ENCODE peak calls at places on chromosomes 2 and 18, in nine cellular contexts. One of them, this sample, is unnamed.

GRCh38 chr2:58865436-58865835 is 624.3 kb upstream of the FANCL start:
- DNase-seq in neural progenitor cell: no peak
- DNase-seq in mesendoderm: no peak
- DNase-seq in SK-N-MC: no peak
- DNase-seq in RWPE1: no peak
- DNase-seq in GM12878: peak
- DNase-seq in CD8-positive, alpha-beta memory T cell: no peak
- DNase-seq in heart right ventricle: no peak
- DNase-seq in brain microvascular endothelial cell: no peak
- DNase-seq in this sample: no peak

GRCh38 chr18:392926-393325 is 107.6 kb downstream of the COLEC12 start:
- DNase-seq in neural progenitor cell: no peak
- DNase-seq in mesendoderm: no peak
- DNase-seq in SK-N-MC: no peak
- DNase-seq in RWPE1: no peak
- DNase-seq in GM12878: no peak
- DNase-seq in CD8-positive, alpha-beta memory T cell: no peak
- DNase-seq in heart right ventricle: peak
- DNase-seq in brain microvascular endothelial cell: no peak
- DNase-seq in this sample: no peak

GRCh38 chr18:50398099-50398498 is 23.3 kb downstream of the SKA1 start:
- DNase-seq in neural progenitor cell: no peak
- DNase-seq in mesendoderm: peak
- DNase-seq in SK-N-MC: no peak
- DNase-seq in RWPE1: no peak
- DNase-seq in GM12878: no peak
- DNase-seq in CD8-positive, alpha-beta memory T cell: no peak
- DNase-seq in heart right ventricle: no peak
- DNase-seq in brain microvascular endothelial cell: no peak
- DNase-seq in this sample: no peak

GRCh38 chr2:8252997-8253694 is 428.7 kb upstream of the ID2 start:
- DNase-seq in neural progenitor cell: peak
- DNase-seq in mesendoderm: peak
- DNase-seq in SK-N-MC: no peak
- DNase-seq in RWPE1: no peak
- DNase-seq in GM12878: peak
- DNase-seq in CD8-positive, alpha-beta memory T cell: no peak
- DNase-seq in heart right ventricle: no peak
- DNase-seq in brain microvascular endothelial cell: no peak
- DNase-seq in this sample: no peak

GRCh38 chr2:57444731-57445414 is 601.7 kb upstream of the VRK2 start:
- DNase-seq in neural progenitor cell: no peak
- DNase-seq in mesendoderm: peak
- DNase-seq in SK-N-MC: no peak
- DNase-seq in RWPE1: no peak
- DNase-seq in GM12878: no peak
- DNase-seq in CD8-positive, alpha-beta memory T cell: no peak
- DNase-seq in heart right ventricle: no peak
- DNase-seq in brain microvascular endothelial cell: no peak
- DNase-seq in this sample: no peak

GRCh38 chr2:8405334-8405733 is 276.5 kb upstream of the ID2 start:
- DNase-seq in neural progenitor cell: no peak
- DNase-seq in mesendoderm: no peak
- DNase-seq in SK-N-MC: no peak
- DNase-seq in RWPE1: no peak
- DNase-seq in GM12878: no peak
- DNase-seq in CD8-positive, alpha-beta memory T cell: no peak
- DNase-seq in heart right ventricle: no peak
- DNase-seq in brain microvascular endothelial cell: no peak
- DNase-seq in this sample: no peak

GRCh38 chr18:78612318-78612717 is 367.3 kb upstream of the SALL3 start:
- DNase-seq in neural progenitor cell: no peak
- DNase-seq in mesendoderm: no peak
- DNase-seq in SK-N-MC: no peak
- DNase-seq in RWPE1: no peak
- DNase-seq in GM12878: no peak
- DNase-seq in CD8-positive, alpha-beta memory T cell: no peak
- DNase-seq in heart right ventricle: no peak
- DNase-seq in brain microvascular endothelial cell: no peak
- DNase-seq in this sample: no peak

GRCh38 chr2:37389984-37390765 is 45.7 kb downstream of the QPCT start:
- DNase-seq in neural progenitor cell: no peak
- DNase-seq in mesendoderm: peak
- DNase-seq in SK-N-MC: no peak
- DNase-seq in RWPE1: peak
- DNase-seq in GM12878: peak
- DNase-seq in CD8-positive, alpha-beta memory T cell: peak
- DNase-seq in heart right ventricle: peak
- DNase-seq in brain microvascular endothelial cell: peak
- DNase-seq in this sample: no peak

GRCh38 chr2:36785179-36785795 is 88.8 kb downstream of the VIT start:
- DNase-seq in neural progenitor cell: peak
- DNase-seq in mesendoderm: peak
- DNase-seq in SK-N-MC: peak
- DNase-seq in RWPE1: peak
- DNase-seq in GM12878: no peak
- DNase-seq in CD8-positive, alpha-beta memory T cell: peak
- DNase-seq in heart right ventricle: peak
- DNase-seq in brain microvascular endothelial cell: peak
- DNase-seq in this sample: no peak

GRCh38 chr2:32484907-32485306 is 128.1 kb downstream of the BIRC6 start:
- DNase-seq in neural progenitor cell: no peak
- DNase-seq in mesendoderm: no peak
- DNase-seq in SK-N-MC: no peak
- DNase-seq in RWPE1: peak
- DNase-seq in GM12878: no peak
- DNase-seq in CD8-positive, alpha-beta memory T cell: no peak
- DNase-seq in heart right ventricle: no peak
- DNase-seq in brain microvascular endothelial cell: peak
- DNase-seq in this sample: no peak

GRCh38 chr2:33442528-33443069 is 33.9 kb upstream of the RASGRP3 start:
- DNase-seq in neural progenitor cell: no peak
- DNase-seq in mesendoderm: no peak
- DNase-seq in SK-N-MC: no peak
- DNase-seq in RWPE1: no peak
- DNase-seq in GM12878: no peak
- DNase-seq in CD8-positive, alpha-beta memory T cell: no peak
- DNase-seq in heart right ventricle: no peak
- DNase-seq in brain microvascular endothelial cell: no peak
- DNase-seq in this sample: no peak

GRCh38 chr2:32652555-32653209 is 24.8 kb downstream of the TTC27 start:
- DNase-seq in neural progenitor cell: no peak
- DNase-seq in mesendoderm: no peak
- DNase-seq in SK-N-MC: no peak
- DNase-seq in RWPE1: no peak
- DNase-seq in GM12878: no peak
- DNase-seq in CD8-positive, alpha-beta memory T cell: no peak
- DNase-seq in heart right ventricle: no peak
- DNase-seq in brain microvascular endothelial cell: no peak
- DNase-seq in this sample: no peak

GRCh38 chr2:113818382-113818951 is 62.0 kb upstream of the SLC35F5 start:
- DNase-seq in neural progenitor cell: peak
- DNase-seq in mesendoderm: peak
- DNase-seq in SK-N-MC: no peak
- DNase-seq in RWPE1: peak
- DNase-seq in GM12878: no peak
- DNase-seq in CD8-positive, alpha-beta memory T cell: no peak
- DNase-seq in heart right ventricle: peak
- DNase-seq in brain microvascular endothelial cell: peak
- DNase-seq in this sample: no peak

DNA sequence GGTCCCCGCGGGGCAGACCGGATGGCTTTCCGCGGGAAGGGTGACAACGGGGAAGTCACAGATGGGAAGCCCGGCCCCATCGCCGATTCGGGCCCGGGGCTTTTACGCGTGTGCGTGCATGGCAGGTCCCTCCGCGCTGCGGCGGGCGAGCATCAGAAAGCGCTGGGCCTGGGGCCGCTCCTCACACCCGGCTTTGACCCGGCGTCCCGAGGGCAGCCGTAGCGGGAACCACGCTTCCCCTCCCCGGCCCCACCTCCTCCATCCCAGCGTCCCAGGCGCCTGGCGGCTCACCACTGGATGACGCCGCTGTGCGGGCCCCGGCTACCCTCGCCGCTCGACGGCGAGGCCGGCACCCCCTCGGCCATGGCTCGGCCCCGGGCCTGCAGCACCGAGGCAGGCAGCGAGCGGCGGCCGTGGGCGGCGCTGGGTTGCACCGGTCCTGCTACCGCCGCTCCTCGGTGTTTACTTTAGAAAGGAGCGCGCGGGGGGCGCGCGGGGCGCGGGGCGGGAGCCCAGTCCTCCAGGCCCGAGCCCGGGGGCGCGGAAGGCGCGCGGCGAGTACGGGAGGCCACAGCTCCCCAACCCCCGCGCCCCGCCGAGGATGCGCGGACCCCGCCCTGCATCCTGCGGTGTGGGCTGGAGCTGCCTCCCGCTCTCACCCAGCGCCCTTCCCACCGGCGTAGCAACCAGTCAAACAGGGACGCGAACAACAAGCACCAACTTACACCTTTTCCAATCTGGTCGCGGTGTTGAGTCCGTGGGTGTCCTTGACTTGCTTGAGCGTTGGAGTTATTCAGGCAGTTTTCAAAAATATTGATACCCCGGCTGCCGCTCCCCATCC is 781 bp downstream of the RFX8 start:
- DNase-seq in neural progenitor cell: peak
- DNase-seq in mesendoderm: peak
- DNase-seq in SK-N-MC: no peak
- DNase-seq in RWPE1: peak
- DNase-seq in GM12878: no peak
- DNase-seq in CD8-positive, alpha-beta memory T cell: no peak
- DNase-seq in heart right ventricle: peak
- DNase-seq in brain microvascular endothelial cell: peak
- DNase-seq in this sample: no peak
- H3K27ac ChIP-seq in neural progenitor cell: no peak
- H3K27ac ChIP-seq in mesendoderm: no peak
- H3K27ac ChIP-seq in SK-N-MC: no peak
- H3K27ac ChIP-seq in RWPE1: peak
- H3K27ac ChIP-seq in GM12878: no peak
- H3K27ac ChIP-seq in CD8-positive, alpha-beta memory T cell: no peak
- H3K27ac ChIP-seq in heart right ventricle: peak
- H3K27ac ChIP-seq in brain microvascular endothelial cell: peak
- H3K27ac ChIP-seq in this sample: peak

GRCh38 chr2:144946263-144946662 is 426.3 kb upstream of the ZEB2 start:
- DNase-seq in neural progenitor cell: no peak
- DNase-seq in mesendoderm: no peak
- DNase-seq in SK-N-MC: no peak
- DNase-seq in RWPE1: no peak
- DNase-seq in GM12878: no peak
- DNase-seq in CD8-positive, alpha-beta memory T cell: no peak
- DNase-seq in heart right ventricle: no peak
- DNase-seq in brain microvascular endothelial cell: no peak
- DNase-seq in this sample: no peak
- H3K27ac ChIP-seq in neural progenitor cell: no peak
- H3K27ac ChIP-seq in mesendoderm: no peak
- H3K27ac ChIP-seq in SK-N-MC: peak
- H3K27ac ChIP-seq in RWPE1: no peak
- H3K27ac ChIP-seq in GM12878: no peak
- H3K27ac ChIP-seq in CD8-positive, alpha-beta memory T cell: no peak
- H3K27ac ChIP-seq in heart right ventricle: no peak
- H3K27ac ChIP-seq in brain microvascular endothelial cell: no peak
- H3K27ac ChIP-seq in this sample: no peak

GRCh38 chr2:152466925-152467676 is 132.1 kb downstream of the FMNL2 start:
- DNase-seq in neural progenitor cell: no peak
- DNase-seq in mesendoderm: peak
- DNase-seq in SK-N-MC: no peak
- DNase-seq in RWPE1: peak
- DNase-seq in GM12878: peak
- DNase-seq in CD8-positive, alpha-beta memory T cell: no peak
- DNase-seq in heart right ventricle: no peak
- DNase-seq in brain microvascular endothelial cell: no peak
- DNase-seq in this sample: no peak

GRCh38 chr2:152464853-152465470 is 130.0 kb downstream of the FMNL2 start:
- DNase-seq in neural progenitor cell: no peak
- DNase-seq in mesendoderm: no peak
- DNase-seq in SK-N-MC: no peak
- DNase-seq in RWPE1: no peak
- DNase-seq in GM12878: no peak
- DNase-seq in CD8-positive, alpha-beta memory T cell: no peak
- DNase-seq in heart right ventricle: no peak
- DNase-seq in brain microvascular endothelial cell: no peak
- DNase-seq in this sample: no peak

GRCh38 chr2:152466041-152466440 is 131.1 kb downstream of the FMNL2 start:
- DNase-seq in neural progenitor cell: no peak
- DNase-seq in mesendoderm: no peak
- DNase-seq in SK-N-MC: no peak
- DNase-seq in RWPE1: peak
- DNase-seq in GM12878: peak
- DNase-seq in CD8-positive, alpha-beta memory T cell: no peak
- DNase-seq in heart right ventricle: no peak
- DNase-seq in brain microvascular endothelial cell: no peak
- DNase-seq in this sample: no peak

GRCh38 chr2:152467677-152468406 is 132.9 kb downstream of the FMNL2 start:
- DNase-seq in neural progenitor cell: no peak
- DNase-seq in mesendoderm: no peak
- DNase-seq in SK-N-MC: no peak
- DNase-seq in RWPE1: no peak
- DNase-seq in GM12878: peak
- DNase-seq in CD8-positive, alpha-beta memory T cell: no peak
- DNase-seq in heart right ventricle: no peak
- DNase-seq in brain microvascular endothelial cell: no peak
- DNase-seq in this sample: no peak

DNA sequence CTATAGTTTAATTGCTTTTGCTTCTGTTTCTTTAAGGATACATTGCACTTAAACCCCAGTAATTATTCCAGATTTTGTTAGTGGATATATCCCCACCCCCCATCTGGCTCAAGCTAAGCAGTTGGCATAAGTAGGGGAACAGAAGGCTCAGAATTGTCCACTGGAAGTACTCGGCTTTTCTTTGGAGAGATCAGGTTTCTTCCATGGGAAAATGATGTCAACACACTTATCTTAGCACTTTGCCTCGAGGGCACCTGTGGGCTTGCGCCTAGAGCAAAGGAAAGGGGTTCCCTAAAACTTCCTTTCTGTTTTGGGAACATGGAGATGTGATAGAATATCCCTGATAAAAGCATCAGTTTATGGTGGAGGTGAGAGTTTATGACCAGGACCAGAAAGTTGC is 130.6 kb downstream of the FMNL2 start:
- DNase-seq in neural progenitor cell: no peak
- DNase-seq in mesendoderm: no peak
- DNase-seq in SK-N-MC: no peak
- DNase-seq in RWPE1: no peak
- DNase-seq in GM12878: no peak
- DNase-seq in CD8-positive, alpha-beta memory T cell: no peak
- DNase-seq in heart right ventricle: no peak
- DNase-seq in brain microvascular endothelial cell: no peak
- DNase-seq in this sample: no peak
- H3K27ac ChIP-seq in neural progenitor cell: no peak
- H3K27ac ChIP-seq in mesendoderm: no peak
- H3K27ac ChIP-seq in SK-N-MC: no peak
- H3K27ac ChIP-seq in RWPE1: peak
- H3K27ac ChIP-seq in GM12878: no peak
- H3K27ac ChIP-seq in CD8-positive, alpha-beta memory T cell: no peak
- H3K27ac ChIP-seq in heart right ventricle: no peak
- H3K27ac ChIP-seq in brain microvascular endothelial cell: no peak
- H3K27ac ChIP-seq in this sample: no peak

DNA sequence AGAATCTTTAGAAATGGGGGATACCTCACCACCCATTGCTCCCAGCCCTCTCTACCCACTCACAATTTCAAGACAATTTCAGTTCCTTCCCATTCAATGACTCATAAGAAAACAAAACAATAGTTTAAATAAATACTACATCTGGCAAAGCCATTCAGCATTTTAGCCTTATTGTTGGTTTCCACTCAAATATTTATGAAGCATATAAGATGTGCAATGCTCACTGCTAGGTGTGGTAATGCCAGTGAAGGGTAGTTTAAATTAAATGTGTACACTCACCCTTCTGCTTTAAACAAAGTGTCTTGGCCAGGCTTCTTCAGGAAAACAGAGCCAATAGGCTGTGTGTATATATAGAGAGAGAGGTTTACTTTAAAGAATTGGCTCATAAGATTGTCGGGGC is 37.0 kb downstream of the INO80C start:
- DNase-seq in neural progenitor cell: no peak
- DNase-seq in mesendoderm: no peak
- DNase-seq in SK-N-MC: no peak
- DNase-seq in RWPE1: no peak
- DNase-seq in GM12878: no peak
- DNase-seq in CD8-positive, alpha-beta memory T cell: no peak
- DNase-seq in heart right ventricle: no peak
- DNase-seq in brain microvascular endothelial cell: no peak
- DNase-seq in this sample: no peak
- H3K27ac ChIP-seq in neural progenitor cell: no peak
- H3K27ac ChIP-seq in mesendoderm: no peak
- H3K27ac ChIP-seq in SK-N-MC: no peak
- H3K27ac ChIP-seq in RWPE1: peak
- H3K27ac ChIP-seq in GM12878: no peak
- H3K27ac ChIP-seq in CD8-positive, alpha-beta memory T cell: no peak
- H3K27ac ChIP-seq in heart right ventricle: peak
- H3K27ac ChIP-seq in brain microvascular endothelial cell: peak
- H3K27ac ChIP-seq in this sample: no peak

This sample was measured in vagina.